ENCODE peak calls at places on chromosomes 16 and 17, in four cellular contexts. Y is K562, G is HCT116, Z is SK-N-SH. F is an unnamed sample.

GRCh38 chr17:74825003-74825627 is 34.6 kb downstream of the GRIN2C start:
- DNase-seq in Y (no peak), G (no peak), Z (no peak), F (no peak)

GRCh38 chr16:22161999-22162657 is at the start of gene SDR42E2:
- DNase-seq in Y (peak), G (no peak), Z (peak), F (no peak)

GRCh38 chr16:65648111-65648510 is 526.2 kb upstream of the CDH11 start:
- DNase-seq in Y (no peak), G (no peak), Z (no peak), F (no peak)

GRCh38 chr17:66775262-66775661 is 59.7 kb upstream of the CACNG5 start:
- DNase-seq in Y (no peak), G (no peak), Z (peak), F (no peak)

GRCh38 chr17:27670791-27671590 is 40.0 kb downstream of the LGALS9 start:
- DNase-seq in Y (no peak), G (no peak), Z (no peak), F (no peak)

GRCh38 chr16:73140944-73141343 is 93.0 kb upstream of the ZFHX3 start:
- DNase-seq in Y (no peak), G (no peak), Z (no peak), F (no peak)

GRCh38 chr17:66633322-66633965 is 201.5 kb upstream of the CACNG5 start:
- DNase-seq in Y (no peak), G (no peak), Z (no peak), F (no peak)

GRCh38 chr17:76742958-76743357 is 5.0 kb downstream of the MFSD11 start:
- DNase-seq in Y (no peak), G (no peak), Z (no peak), F (no peak)

GRCh38 chr17:17171991-17172939 is 33.9 kb downstream of the PLD6 start:
- DNase-seq in Y (peak), G (no peak), Z (no peak), F (no peak)

GRCh38 chr17:79732804-79733691 is 2.3 kb downstream of the ENPP7 start:
- DNase-seq in Y (no peak), G (no peak), Z (no peak), F (peak)

GRCh38 chr16:50696126-50696525 is 2.7 kb downstream of the NOD2 start:
- DNase-seq in Y (no peak), G (no peak), Z (no peak), F (peak)

GRCh38 chr16:50694206-50694605 is 800 bp downstream of the NOD2 start:
- DNase-seq in Y (no peak), G (no peak), Z (no peak), F (no peak)

GRCh38 chr16:50695017-50696000 is 1.9 kb downstream of the NOD2 start:
- DNase-seq in Y (no peak), G (no peak), Z (no peak), F (no peak)

GRCh38 chr16:50692644-50692998 is 785 bp upstream of the NOD2 start:
- DNase-seq in Y (no peak), G (no peak), Z (no peak), F (no peak)

DNA sequence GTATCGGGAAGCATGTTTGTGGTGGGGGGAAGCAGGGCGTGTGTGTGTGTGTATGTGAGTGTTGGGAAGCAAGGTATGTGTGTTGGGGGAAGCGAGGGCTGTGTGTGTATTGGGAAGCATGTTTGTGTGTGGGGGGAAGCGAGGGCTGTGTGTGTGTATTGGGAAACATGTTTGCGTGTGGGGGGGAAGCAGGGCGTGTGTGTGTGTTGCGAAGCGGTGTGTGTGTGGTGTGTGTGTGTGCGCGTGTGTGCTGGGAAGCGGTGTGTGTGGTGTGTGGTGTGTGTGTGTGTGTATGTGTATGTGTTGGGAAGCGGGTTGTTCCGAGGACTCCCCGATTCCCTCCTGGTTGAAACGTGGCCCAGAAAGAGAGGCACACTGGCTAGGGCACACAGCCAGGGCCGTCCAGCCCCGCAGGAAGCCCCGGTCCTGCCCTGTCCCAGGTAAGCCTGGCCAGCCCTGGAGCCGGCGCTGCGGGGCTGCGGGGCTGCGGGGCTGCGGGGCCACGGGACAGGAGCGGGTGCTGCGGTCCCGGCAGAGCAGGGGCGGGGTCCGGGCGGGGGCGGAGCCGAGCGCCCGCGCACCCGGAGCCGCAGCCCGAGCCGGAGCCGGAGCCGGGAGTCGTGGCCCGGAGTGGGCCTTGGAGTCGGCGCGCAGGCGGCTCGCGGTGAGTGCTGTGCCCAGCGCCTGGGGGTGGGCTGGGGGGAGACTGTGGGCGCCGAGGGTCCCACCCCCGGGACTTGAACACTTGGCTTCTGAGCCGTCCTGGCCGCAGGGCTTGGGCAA is at the start of gene NOD2:
- DNase-seq in Y (peak), G (no peak), Z (peak), F (no peak)
- TF ChIP-seq ELF1 in Y (no peak), G (no peak), Z (no peak), F (no peak)

GRCh38 chr17:2853111-2853721 is 57.0 kb downstream of the RAP1GAP2 start:
- DNase-seq in Y (peak), G (no peak), Z (peak), F (no peak)

GRCh38 chr17:2851615-2852014 is 55.4 kb downstream of the RAP1GAP2 start:
- DNase-seq in Y (no peak), G (no peak), Z (no peak), F (no peak)

GRCh38 chr17:2850991-2851390 is 54.8 kb downstream of the RAP1GAP2 start:
- DNase-seq in Y (no peak), G (no peak), Z (no peak), F (no peak)

GRCh38 chr17:2852729-2853110 is 56.5 kb downstream of the RAP1GAP2 start:
- DNase-seq in Y (no peak), G (no peak), Z (peak), F (no peak)

GRCh38 chr17:2852211-2852610 is 56.0 kb downstream of the RAP1GAP2 start:
- DNase-seq in Y (no peak), G (no peak), Z (peak), F (no peak)
- TF ChIP-seq SIN3A in Y (no peak), G (no peak), Z (no peak), F (no peak)

GRCh38 chr17:21028192-21028591 is 14.6 kb downstream of the USP22 start:
- DNase-seq in Y (no peak), G (no peak), Z (no peak), F (no peak)

GRCh38 chr17:21030375-21030774 is 12.4 kb downstream of the USP22 start:
- DNase-seq in Y (no peak), G (no peak), Z (no peak), F (no peak)

GRCh38 chr17:21027031-21027430 is 15.8 kb downstream of the USP22 start:
- DNase-seq in Y (no peak), G (no peak), Z (no peak), F (no peak)

GRCh38 chr17:21029515-21029914 is 13.3 kb downstream of the USP22 start:
- DNase-seq in Y (no peak), G (no peak), Z (no peak), F (no peak)

GRCh38 chr17:21029032-21029431 is 13.8 kb downstream of the USP22 start:
- DNase-seq in Y (no peak), G (no peak), Z (no peak), F (no peak)
- TF ChIP-seq ELF1 in Y (no peak), G (no peak), Z (no peak), F (no peak)

GRCh38 chr17:38574712-38575111 is 31.0 kb downstream of the SRCIN1 start:
- DNase-seq in Y (no peak), G (no peak), Z (no peak), F (no peak)

GRCh38 chr17:38572292-38572664 is 33.5 kb downstream of the SRCIN1 start:
- DNase-seq in Y (no peak), G (no peak), Z (no peak), F (no peak)

GRCh38 chr17:38571833-38572274 is 33.9 kb downstream of the SRCIN1 start:
- DNase-seq in Y (no peak), G (no peak), Z (peak), F (no peak)

GRCh38 chr17:38569701-38570512 is 35.8 kb downstream of the SRCIN1 start:
- DNase-seq in Y (no peak), G (no peak), Z (peak), F (no peak)

DNA sequence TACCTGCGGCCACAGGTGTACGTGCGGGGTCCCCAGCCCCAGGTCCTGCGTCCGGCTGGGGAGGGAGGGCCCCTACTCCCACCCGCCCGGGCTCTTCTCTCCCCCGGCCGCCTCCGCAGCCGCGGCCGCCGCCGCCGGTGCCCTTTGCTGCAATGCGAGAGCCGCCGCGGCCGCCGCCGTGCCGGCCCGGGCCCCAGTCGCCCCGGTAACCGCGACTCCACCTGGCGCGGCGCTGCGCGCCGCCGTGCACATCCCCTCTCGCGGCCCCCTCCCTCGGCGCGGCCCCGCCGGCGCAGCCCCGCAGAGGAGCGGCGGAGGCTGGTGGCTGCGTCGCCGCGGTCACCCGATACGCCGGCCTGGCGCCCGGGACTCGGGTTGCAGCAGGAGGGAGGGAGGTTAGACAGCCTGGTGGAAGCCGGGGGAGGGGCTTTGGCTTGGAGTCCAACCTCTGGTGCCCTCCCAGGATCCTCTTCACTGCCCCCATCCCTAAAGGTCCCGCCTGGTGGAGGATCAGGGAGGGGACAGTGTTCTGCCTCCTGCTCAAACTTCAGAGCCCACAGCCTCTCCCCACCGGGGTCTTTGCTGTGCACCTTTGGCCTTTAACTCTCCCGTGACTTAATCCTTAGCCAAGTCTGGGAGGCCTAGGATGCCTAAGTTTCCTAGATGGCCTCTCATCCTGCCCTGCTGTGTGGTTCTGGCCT is 32.9 kb downstream of the SRCIN1 start:
- DNase-seq in Y (peak), G (no peak), Z (peak), F (no peak)
- TF ChIP-seq SIN3A in Y (no peak), G (no peak), Z (no peak), F (no peak)

GRCh38 chr16:24853830-24854229 is 8.1 kb downstream of the SLC5A11 start:
- DNase-seq in Y (no peak), G (no peak), Z (peak), F (no peak)
- TF ChIP-seq ELF1 in Y (no peak), G (no peak), Z (no peak), F (no peak)

DNA sequence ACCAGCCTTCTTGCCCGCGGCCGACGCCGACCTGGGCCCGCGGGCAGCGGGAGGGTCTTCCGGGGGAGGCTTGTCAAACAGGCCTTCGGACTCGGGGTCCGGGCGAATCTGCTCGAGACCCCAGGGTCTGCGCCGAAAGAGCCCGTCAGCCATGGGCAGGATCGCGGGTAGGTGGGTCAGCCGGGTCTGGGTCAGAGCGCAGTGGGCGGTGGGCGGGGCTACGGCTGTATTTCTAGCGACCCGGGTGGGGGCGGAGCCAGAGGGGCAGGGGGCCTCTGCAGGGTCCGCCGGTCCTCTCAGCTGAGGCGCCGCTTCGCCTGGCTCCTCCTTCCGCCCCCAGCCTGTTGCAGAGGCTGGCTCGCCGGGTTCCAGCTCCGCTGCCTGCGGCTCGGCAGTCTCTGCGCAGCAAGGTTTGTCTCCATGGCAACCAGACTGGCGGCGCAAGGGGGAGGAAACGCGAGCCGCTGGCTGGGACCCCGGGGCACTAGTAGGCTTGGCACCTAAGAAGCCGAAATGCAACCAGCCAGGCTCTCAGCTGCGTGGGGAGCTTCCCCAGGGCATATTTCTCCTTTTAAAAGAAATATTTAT is 14.5 kb downstream of the MIS12 start:
- DNase-seq in Y (no peak), G (no peak), Z (peak), F (peak)
- TF ChIP-seq SIN3A in Y (no peak), G (no peak), Z (peak), F (peak)

DNA sequence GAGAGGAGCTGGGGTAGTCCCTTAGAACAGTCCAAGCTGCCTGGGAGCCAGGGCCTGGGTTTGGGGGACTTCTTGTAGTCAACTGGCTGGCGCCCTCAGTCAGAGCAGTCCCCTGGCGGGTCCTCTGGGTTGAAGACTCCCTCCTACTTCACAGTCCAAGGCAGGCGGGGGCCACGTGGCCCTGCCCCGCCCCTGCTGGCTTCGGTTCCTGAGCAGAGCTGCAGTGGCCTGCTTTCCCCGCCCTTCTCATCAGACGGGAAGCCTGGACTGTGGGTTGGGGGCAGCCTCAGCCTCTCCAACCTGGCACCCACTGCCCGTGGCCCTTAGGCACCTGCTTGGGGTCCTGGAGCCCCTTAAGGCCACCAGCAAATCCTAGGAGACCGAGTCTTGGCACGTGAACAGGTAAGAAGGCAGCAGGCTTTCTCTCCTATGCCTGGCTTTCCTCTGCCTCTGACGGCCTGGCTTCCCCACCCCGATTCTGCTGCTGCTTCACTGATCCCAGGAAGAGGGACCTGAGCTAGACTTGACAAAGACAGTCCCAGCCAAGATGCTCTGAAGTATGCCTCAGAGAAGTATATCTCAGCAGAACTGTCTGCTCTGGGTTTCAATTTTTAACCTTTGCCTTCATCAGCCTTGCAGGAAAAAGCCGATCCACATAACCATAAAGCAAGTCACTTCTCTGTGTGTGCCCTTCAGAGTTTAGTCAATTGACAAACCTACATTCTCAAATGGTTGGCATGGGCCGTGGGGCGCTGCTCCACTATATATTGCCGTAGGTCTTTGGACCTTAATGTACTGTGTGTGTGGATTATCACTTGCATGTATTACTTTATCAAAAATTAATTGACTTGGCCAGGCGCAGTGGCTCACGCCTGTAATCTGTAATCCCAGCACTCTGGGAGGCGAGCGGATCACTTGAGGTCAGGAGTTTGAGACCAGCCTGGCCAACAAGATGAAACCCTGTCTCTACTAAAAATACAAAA is 56.3 kb downstream of the SF3B3 start:
- DNase-seq in Y (peak), G (no peak), Z (peak), F (no peak)
- TF ChIP-seq ELF1 in Y (no peak), G (no peak), Z (no peak), F (no peak)

F was measured in HepG2.